ENCODE peak calls at places on chromosomes 12 and 14, in five cellular contexts. M is breast epithelium, F is mesenchymal stem cell, O is spleen, Z is HCT116. R is an unnamed sample. For H3K4me1, the result is how much of the 10 kb centered on the place peaks cover.

GRCh38 chr12:77537648-77538047 is 293.0 kb upstream of the NAV3 start:
- DNase-seq in F (no peak), M (no peak), O (no peak), Z (no peak), R (no peak)

GRCh38 chr12:111624540-111624939 is 25.4 kb upstream of the ATXN2 start:
- DNase-seq in F (no peak), O (no peak), Z (no peak), M (no peak), R (peak)

GRCh38 chr12:22283006-22283506 is 51.5 kb downstream of the ST8SIA1 start:
- DNase-seq in O (no peak), F (peak), Z (no peak), M (no peak), R (no peak)

GRCh38 chr12:54723653-54724256 is 75.6 kb upstream of the DCD start:
- DNase-seq in Z (peak), F (peak), O (no peak), M (no peak), R (no peak)

GRCh38 chr12:41681898-41682297 is 462.8 kb downstream of the GXYLT1 start:
- DNase-seq in Z (no peak), F (no peak), M (no peak), O (no peak), R (no peak)

GRCh38 chr12:121084229-121084628 is 45.2 kb upstream of the OASL start:
- DNase-seq in M (no peak), F (no peak), Z (no peak), O (no peak), R (no peak)

GRCh38 chr12:52248541-52249035 is 15.5 kb downstream of the KRT7 start:
- DNase-seq in Z (no peak), M (no peak), O (no peak), F (no peak), R (no peak)

GRCh38 chr12:52007158-52007921 is 594 bp downstream of the TAMALIN start:
- DNase-seq in O (peak), Z (no peak), F (peak), M (no peak), R (peak)

GRCh38 chr12:104626069-104626690 is 169.4 kb downstream of the CHST11 start:
- DNase-seq in Z (no peak), O (no peak), M (no peak), F (no peak), R (no peak)

GRCh38 chr12:64943686-64944085 is 119.2 kb downstream of the TBC1D30 start:
- DNase-seq in M (no peak), Z (no peak), O (no peak), F (peak), R (no peak)
- H3K4me1 ChIP-seq in M (under half), Z (under half), O (under half), F (under half), R (under half)

DNA sequence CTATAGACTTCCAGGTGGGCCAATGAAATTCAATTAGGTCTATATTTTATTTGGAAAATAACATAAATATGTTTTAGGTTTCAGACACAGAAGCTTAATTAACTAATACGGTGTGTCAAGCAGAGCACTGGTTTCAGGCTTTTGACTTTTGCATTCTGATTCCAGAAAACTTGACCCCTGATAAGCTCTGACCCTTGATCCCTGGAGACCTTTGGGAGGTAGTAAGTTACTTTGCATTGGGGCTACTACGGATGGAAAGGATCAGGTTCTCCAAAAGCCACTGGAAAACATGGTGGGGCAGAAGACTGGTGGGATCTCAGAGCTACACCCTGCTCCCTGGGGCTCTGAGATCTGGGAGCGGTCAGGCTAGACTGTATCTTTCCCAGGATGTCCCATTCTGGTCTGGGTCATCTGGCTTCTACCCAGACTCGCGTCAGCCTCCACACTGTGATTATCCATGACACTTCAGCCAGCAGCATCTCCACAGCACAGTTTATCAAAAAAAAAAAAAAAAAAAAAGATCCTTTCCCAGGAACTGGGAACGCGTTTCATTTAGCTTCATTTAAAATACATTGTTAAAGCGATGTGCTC is 17.9 kb upstream of the EMP1 start:
- DNase-seq in O (no peak), F (peak), Z (no peak), M (no peak), R (no peak)
- H3K4me3 ChIP-seq in O (no peak), F (peak), Z (no peak), M (no peak), R (no peak)

GRCh38 chr12:132510746-132511477 is 21.0 kb downstream of the FBRSL1 start:
- DNase-seq in F (no peak), M (no peak), Z (no peak), O (no peak), R (no peak)
- H3K4me1 ChIP-seq in F (under half), M (under half), Z (under half), O (under half), R (under half)

GRCh38 chr12:125639826-125640225 is 574.6 kb downstream of the AACS start:
- DNase-seq in F (no peak), O (no peak), Z (no peak), M (no peak), R (no peak)
- H3K4me3 ChIP-seq in F (no peak), O (no peak), Z (no peak), M (no peak), R (no peak)

DNA sequence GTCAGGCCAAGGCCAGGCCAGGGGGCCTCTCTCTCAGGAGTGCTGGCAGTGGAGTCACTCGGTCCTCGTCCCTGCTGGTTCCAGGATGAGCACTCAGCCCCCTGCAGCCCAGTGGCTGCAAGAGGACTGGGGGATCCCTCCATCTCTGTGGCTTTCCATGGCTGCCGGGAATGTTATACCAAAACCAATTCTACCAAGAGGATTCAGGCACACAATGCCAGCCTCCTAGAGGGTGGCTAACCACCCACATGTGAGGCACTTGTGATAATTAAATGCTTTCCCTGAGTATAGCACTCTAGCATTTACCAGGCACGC is 21.9 kb downstream of the ASB2 start:
- DNase-seq in F (no peak), M (no peak), Z (no peak), O (no peak), R (no peak)
- H3K4me1 ChIP-seq in F (half or more), M (under half), Z (under half), O (half or more), R (under half)

GRCh38 chr14:105481886-105482454 is 4.7 kb upstream of the CRIP1 start:
- DNase-seq in O (peak), M (peak), F (peak), Z (peak), R (peak)
- H3K4me3 ChIP-seq in O (peak), M (peak), F (peak), Z (peak), R (no peak)